ENCODE peak calls at places on chromosome 2, in six cellular contexts. B is K562; E is right cardiac atrium; S is transverse colon; L is stomach; N is CD8-positive, alpha-beta T cell. G is an unnamed sample. For H3K4me1, the result is how much of the 10 kb centered on the place peaks cover.

GRCh38 chr2:23449831-23450331 is 64.9 kb downstream of the KLHL29 start:
- DNase-seq in B (no peak), E (peak), S (no peak), L (no peak), N (no peak), G (no peak)

GRCh38 chr2:218658671-218659257 is 659 bp downstream of the ZNF142 start:
- DNase-seq in B (peak), E (no peak), S (peak), L (peak), N (peak), G (peak)

GRCh38 chr2:46846454-46846990 is 69.1 kb downstream of the MCFD2 start:
- DNase-seq in B (no peak), E (no peak), S (no peak), L (no peak), N (no peak), G (no peak)

GRCh38 chr2:240325006-240325653 is 110.3 kb upstream of the GPC1 start:
- DNase-seq in B (no peak), E (no peak), S (no peak), L (no peak), N (no peak), G (no peak)

GRCh38 chr2:5969301-5969700 is 277.1 kb downstream of the SOX11 start:
- DNase-seq in B (no peak), E (peak), S (no peak), L (no peak), N (no peak), G (no peak)

GRCh38 chr2:28382755-28383154 is 9.9 kb upstream of the FOSL2 start:
- DNase-seq in B (no peak), E (peak), S (no peak), L (peak), N (no peak), G (no peak)

GRCh38 chr2:170842785-170843184 is 26.1 kb downstream of the GAD1 start:
- DNase-seq in B (no peak), E (no peak), S (no peak), L (no peak), N (no peak), G (no peak)

GRCh38 chr2:203890733-203891132 is 23.2 kb downstream of the CTLA4 start:
- DNase-seq in B (no peak), E (no peak), S (no peak), L (no peak), N (no peak), G (no peak)

GRCh38 chr2:177254433-177255226 is 9.9 kb downstream of the NFE2L2 start:
- DNase-seq in B (peak), E (peak), S (peak), L (peak), N (no peak), G (peak)

GRCh38 chr2:33033524-33034150 is 86.9 kb downstream of the LTBP1 start:
- DNase-seq in B (no peak), E (peak), S (no peak), L (no peak), N (no peak), G (no peak)

GRCh38 chr2:105473011-105473410 is 74.2 kb upstream of the FHL2 start:
- DNase-seq in B (no peak), E (no peak), S (no peak), L (no peak), N (no peak), G (no peak)

GRCh38 chr2:239846789-239847676 is 178.1 kb downstream of the NDUFA10 start:
- DNase-seq in B (no peak), E (no peak), S (no peak), L (no peak), N (no peak), G (no peak)

GRCh38 chr2:109406301-109406700 is 207.5 kb downstream of the SEPTIN10 start:
- DNase-seq in B (no peak), E (no peak), S (no peak), L (no peak), N (no peak), G (no peak)

GRCh38 chr2:170310876-170311502 is 133.0 kb downstream of the MYO3B start:
- DNase-seq in B (no peak), E (no peak), S (no peak), L (no peak), N (no peak), G (no peak)

GRCh38 chr2:157628282-157628531 is 457 bp downstream of the ACVR1C start:
- DNase-seq in B (no peak), E (no peak), S (peak), L (no peak), N (no peak), G (no peak)

GRCh38 chr2:108267117-108267516 is 21.6 kb upstream of the SULT1C2 start:
- DNase-seq in B (no peak), E (no peak), S (peak), L (no peak), N (no peak), G (no peak)

GRCh38 chr2:191026377-191026776 is 12.4 kb upstream of the STAT1 start:
- DNase-seq in B (no peak), E (no peak), S (no peak), L (no peak), N (no peak), G (no peak)

GRCh38 chr2:11004206-11004605 is 92.5 kb downstream of the KCNF1 start:
- DNase-seq in B (no peak), E (no peak), S (no peak), L (no peak), N (no peak), G (no peak)

GRCh38 chr2:20356042-20356441 is 5.4 kb upstream of the PUM2 start:
- DNase-seq in B (no peak), E (no peak), S (no peak), L (no peak), N (no peak), G (no peak)

GRCh38 chr2:42949125-42949524 is 156.7 kb upstream of the HAAO start:
- DNase-seq in B (no peak), E (peak), S (no peak), L (peak), N (no peak), G (peak)

GRCh38 chr2:45930396-45930792 is 278.9 kb downstream of the PRKCE start:
- DNase-seq in B (no peak), E (no peak), S (no peak), L (no peak), N (no peak), G (no peak)

GRCh38 chr2:97748397-97748796 is 35.0 kb downstream of the ZAP70 start:
- DNase-seq in B (peak), E (peak), S (peak), L (no peak), N (peak), G (no peak)

GRCh38 chr2:11669454-11670291 is at the start of gene NTSR2:
- DNase-seq in B (no peak), E (peak), S (peak), L (peak), N (no peak), G (peak)

GRCh38 chr2:226873051-226873620 is 37.3 kb downstream of the RHBDD1 start:
- DNase-seq in B (no peak), E (no peak), S (no peak), L (no peak), N (no peak), G (no peak)

GRCh38 chr2:112006076-112006410 is 49.0 kb upstream of the TMEM87B start:
- DNase-seq in B (no peak), E (no peak), S (no peak), L (no peak), N (no peak), G (no peak)

GRCh38 chr2:133110201-133110600 is 440.2 kb upstream of the LYPD1 start:
- DNase-seq in B (no peak), E (no peak), S (no peak), L (no peak), N (no peak), G (no peak)

GRCh38 chr2:185012643-185013042 is 414.3 kb downstream of the ZNF804A start:
- DNase-seq in B (no peak), E (no peak), S (no peak), L (no peak), N (no peak), G (no peak)

GRCh38 chr2:28895189-28895893 is 874 bp downstream of the WDR43 start:
- DNase-seq in B (peak), E (peak), S (peak), L (no peak), N (peak), G (peak)

GRCh38 chr2:160473508-160474318 is 19.9 kb downstream of the RBMS1 start:
- DNase-seq in B (no peak), E (no peak), S (no peak), L (no peak), N (no peak), G (no peak)

GRCh38 chr2:54531558-54531957 is 75.4 kb downstream of the SPTBN1 start:
- DNase-seq in B (no peak), E (no peak), S (no peak), L (no peak), N (no peak), G (no peak)

GRCh38 chr2:133053541-133053940 is 383.5 kb upstream of the LYPD1 start:
- DNase-seq in B (no peak), E (no peak), S (no peak), L (no peak), N (no peak), G (no peak)

GRCh38 chr2:202717598-202718310 is 83.0 kb downstream of the FAM117B start:
- DNase-seq in B (no peak), E (no peak), S (no peak), L (no peak), N (no peak), G (no peak)

GRCh38 chr2:143843696-143844095 is 676.2 kb downstream of the ZEB2 start:
- DNase-seq in B (no peak), E (no peak), S (no peak), L (no peak), N (no peak), G (no peak)

GRCh38 chr2:84796798-84797197 is 84.1 kb downstream of the TRABD2A start:
- DNase-seq in B (no peak), E (no peak), S (no peak), L (no peak), N (no peak), G (no peak)

GRCh38 chr2:33205693-33206434 is 259.1 kb downstream of the LTBP1 start:
- DNase-seq in B (no peak), E (no peak), S (no peak), L (no peak), N (no peak), G (no peak)

GRCh38 chr2:237540823-237541222 is 25.6 kb upstream of the PRLH start:
- DNase-seq in B (no peak), E (peak), S (peak), L (peak), N (no peak), G (peak)
- H3K4me1 ChIP-seq in B (under half), E (under half), S (under half), L (under half), N (under half), G (under half)

DNA sequence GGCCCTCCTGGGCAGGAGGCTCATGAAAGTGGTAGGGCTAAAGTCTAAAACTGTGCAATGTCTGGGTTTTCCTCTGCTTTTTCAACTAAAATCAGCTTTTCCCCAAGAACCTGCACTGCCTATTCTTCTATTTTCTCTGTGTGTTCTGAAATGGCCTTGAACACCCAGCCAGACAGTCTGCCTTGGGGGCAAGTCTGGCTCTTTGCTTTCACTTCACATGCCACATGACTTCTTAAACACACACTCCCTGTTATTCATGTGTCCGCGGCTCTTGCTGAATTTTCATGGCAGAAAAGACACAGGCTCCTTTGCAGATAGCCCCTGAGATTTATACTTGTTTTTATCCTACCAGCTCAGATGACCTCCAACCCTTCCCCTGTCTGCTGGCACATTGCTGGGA is 10.6 kb upstream of the RPIA start:
- DNase-seq in B (no peak), E (no peak), S (no peak), L (no peak), N (no peak), G (peak)
- H3K4me1 ChIP-seq in B (under half), E (under half), S (under half), L (under half), N (under half), G (under half)

GRCh38 chr2:221034973-221035372 is 537.1 kb downstream of the EPHA4 start:
- DNase-seq in B (no peak), E (no peak), S (no peak), L (no peak), N (no peak), G (no peak)
- H3K4me1 ChIP-seq in B (under half), E (under half), S (under half), L (under half), N (under half), G (under half)

GRCh38 chr2:102238778-102239177 is 52.0 kb downstream of the IL1RL2 start:
- DNase-seq in B (no peak), E (no peak), S (no peak), L (no peak), N (no peak), G (no peak)

GRCh38 chr2:102236132-102236531 is 49.3 kb downstream of the IL1RL2 start:
- DNase-seq in B (no peak), E (no peak), S (no peak), L (no peak), N (no peak), G (no peak)

GRCh38 chr2:102235491-102235890 is 48.7 kb downstream of the IL1RL2 start:
- DNase-seq in B (peak), E (no peak), S (no peak), L (no peak), N (no peak), G (no peak)

GRCh38 chr2:102238039-102238756 is 51.4 kb downstream of the IL1RL2 start:
- DNase-seq in B (no peak), E (peak), S (no peak), L (no peak), N (no peak), G (peak)

DNA sequence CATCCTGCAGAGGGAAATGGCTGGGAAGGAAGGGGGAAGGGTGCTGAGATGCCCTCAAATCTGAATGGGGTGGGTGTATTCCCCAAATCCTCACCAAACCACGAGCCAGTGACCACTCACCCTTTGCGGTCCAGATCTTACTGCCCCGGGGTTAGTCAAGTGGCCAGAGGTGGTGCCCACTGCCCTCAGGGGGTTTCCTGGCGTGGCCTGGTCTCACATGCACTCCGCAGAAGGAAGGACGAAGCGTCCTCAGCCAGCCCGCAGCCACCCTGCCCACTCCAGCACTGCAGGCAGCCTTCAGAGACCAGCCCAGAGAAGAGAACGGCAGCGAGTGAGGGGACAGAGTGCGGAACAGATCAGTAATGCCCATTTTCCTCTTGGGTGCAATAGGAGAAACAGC is 50.4 kb downstream of the IL1RL2 start:
- DNase-seq in B (no peak), E (no peak), S (no peak), L (no peak), N (no peak), G (no peak)
- H3K4me1 ChIP-seq in B (under half), E (under half), S (under half), L (under half), N (under half), G (under half)

GRCh38 chr2:63842149-63843061 is 709 bp downstream of the UGP2 start:
- DNase-seq in B (peak), E (peak), S (peak), L (peak), N (peak), G (peak)
- H3K4me1 ChIP-seq in B (under half), E (under half), S (half or more), L (under half), N (under half), G (under half)

GRCh38 chr2:99484205-99484604 is 5.6 kb downstream of the REV1 start:
- DNase-seq in B (no peak), E (no peak), S (no peak), L (no peak), N (no peak), G (no peak)
- H3K4me1 ChIP-seq in B (under half), E (under half), S (half or more), L (half or more), N (under half), G (under half)

GRCh38 chr2:69165079-69165478 is 152.1 kb downstream of the ANTXR1 start:
- DNase-seq in B (no peak), E (no peak), S (no peak), L (no peak), N (no peak), G (no peak)

GRCh38 chr2:69166812-69167468 is 154.0 kb downstream of the ANTXR1 start:
- DNase-seq in B (no peak), E (peak), S (no peak), L (no peak), N (no peak), G (no peak)

GRCh38 chr2:69167469-69167822 is 154.5 kb downstream of the ANTXR1 start:
- DNase-seq in B (no peak), E (no peak), S (no peak), L (no peak), N (no peak), G (no peak)

GRCh38 chr2:69168144-69168813 is 155.3 kb downstream of the ANTXR1 start:
- DNase-seq in B (no peak), E (no peak), S (no peak), L (no peak), N (no peak), G (no peak)

GRCh38 chr2:69166465-69166811 is 153.5 kb downstream of the ANTXR1 start:
- DNase-seq in B (no peak), E (no peak), S (no peak), L (no peak), N (no peak), G (no peak)
- H3K4me1 ChIP-seq in B (under half), E (under half), S (half or more), L (under half), N (under half), G (under half)